ENCODE peak calls at places on chromosomes 2 and 18, in nine cellular contexts. One of them, this sample, is unnamed.

GRCh38 chr2:224934542-224935188 is 107.6 kb downstream of the DOCK10 start:
- DNase-seq in NB4: no peak
- DNase-seq in prostate gland: peak; percentile 57
- DNase-seq in A549: no peak
- DNase-seq in lower leg skin: no peak
- DNase-seq in uterus: no peak
- DNase-seq in adrenal gland: no peak
- DNase-seq in K562: no peak
- DNase-seq in suprapubic skin: no peak
- DNase-seq in this sample: no peak

GRCh38 chr2:240689975-240690374 is 1.7 kb upstream of the AQP12A start:
- DNase-seq in K562: no peak
- DNase-seq in uterus: no peak
- DNase-seq in A549: no peak
- DNase-seq in lower leg skin: no peak
- DNase-seq in suprapubic skin: no peak
- DNase-seq in NB4: no peak
- DNase-seq in prostate gland: no peak
- DNase-seq in adrenal gland: peak; percentile 5
- DNase-seq in this sample: no peak

GRCh38 chr2:14285812-14286211 is 346.7 kb upstream of the LRATD1 start:
- DNase-seq in adrenal gland: no peak
- DNase-seq in uterus: no peak
- DNase-seq in lower leg skin: no peak
- DNase-seq in suprapubic skin: no peak
- DNase-seq in prostate gland: no peak
- DNase-seq in NB4: no peak
- DNase-seq in A549: no peak
- DNase-seq in K562: no peak
- DNase-seq in this sample: no peak

GRCh38 chr2:38505779-38506178 is 96.9 kb downstream of the HNRNPLL start:
- DNase-seq in lower leg skin: peak; percentile 65
- DNase-seq in prostate gland: peak; percentile 35
- DNase-seq in suprapubic skin: peak; percentile 77
- DNase-seq in K562: peak; percentile 23
- DNase-seq in adrenal gland: peak; percentile 82
- DNase-seq in uterus: peak; percentile 96
- DNase-seq in A549: peak; percentile 29
- DNase-seq in NB4: peak; percentile 42
- DNase-seq in this sample: peak; percentile 68

GRCh38 chr2:182372661-182373060 is 54.2 kb downstream of the PDE1A start:
- DNase-seq in A549: peak; percentile 82
- DNase-seq in K562: no peak
- DNase-seq in suprapubic skin: no peak
- DNase-seq in lower leg skin: peak; percentile 47
- DNase-seq in prostate gland: peak; percentile 36
- DNase-seq in NB4: no peak
- DNase-seq in adrenal gland: no peak
- DNase-seq in uterus: peak; percentile 41
- DNase-seq in this sample: peak; percentile 42

GRCh38 chr2:9613291-9613690 is 17.5 kb downstream of the YWHAQ start:
- DNase-seq in prostate gland: no peak
- DNase-seq in adrenal gland: no peak
- DNase-seq in NB4: peak; percentile 68
- DNase-seq in K562: no peak
- DNase-seq in suprapubic skin: no peak
- DNase-seq in uterus: no peak
- DNase-seq in A549: no peak
- DNase-seq in lower leg skin: no peak
- DNase-seq in this sample: no peak

GRCh38 chr18:35010983-35011382 is 30.2 kb upstream of the MAPRE2 start:
- DNase-seq in K562: no peak
- DNase-seq in prostate gland: no peak
- DNase-seq in NB4: no peak
- DNase-seq in uterus: no peak
- DNase-seq in lower leg skin: no peak
- DNase-seq in A549: no peak
- DNase-seq in suprapubic skin: no peak
- DNase-seq in adrenal gland: no peak
- DNase-seq in this sample: peak; percentile 29

GRCh38 chr18:34809697-34810096 is 99.6 kb downstream of the DTNA start:
- DNase-seq in prostate gland: no peak
- DNase-seq in A549: peak; percentile 39
- DNase-seq in K562: peak; percentile 41
- DNase-seq in adrenal gland: peak; percentile 31
- DNase-seq in lower leg skin: peak; percentile 38
- DNase-seq in NB4: peak; percentile 32
- DNase-seq in uterus: peak; percentile 62
- DNase-seq in suprapubic skin: peak; percentile 83
- DNase-seq in this sample: peak; percentile 12

GRCh38 chr2:117856415-117857210 is 42.1 kb downstream of the DDX18 start:
- DNase-seq in adrenal gland: no peak
- DNase-seq in lower leg skin: no peak
- DNase-seq in suprapubic skin: no peak
- DNase-seq in prostate gland: no peak
- DNase-seq in A549: peak; percentile 90
- DNase-seq in K562: no peak
- DNase-seq in uterus: no peak
- DNase-seq in NB4: no peak
- DNase-seq in this sample: no peak

GRCh38 chr2:164538250-164538866 is 82.9 kb downstream of the GRB14 start:
- DNase-seq in uterus: no peak
- DNase-seq in NB4: peak; percentile 52
- DNase-seq in prostate gland: no peak
- DNase-seq in adrenal gland: no peak
- DNase-seq in lower leg skin: no peak
- DNase-seq in K562: peak; percentile 10
- DNase-seq in suprapubic skin: no peak
- DNase-seq in A549: peak; percentile 52
- DNase-seq in this sample: no peak

GRCh38 chr2:230869691-230870543 is 5.2 kb downstream of the ITM2C start:
- DNase-seq in NB4: no peak
- DNase-seq in lower leg skin: no peak
- DNase-seq in adrenal gland: peak; percentile 6
- DNase-seq in prostate gland: no peak
- DNase-seq in K562: no peak
- DNase-seq in suprapubic skin: no peak
- DNase-seq in uterus: no peak
- DNase-seq in A549: no peak
- DNase-seq in this sample: peak; percentile 44

GRCh38 chr2:47119001-47119400 is 36.1 kb downstream of the STPG4 start:
- DNase-seq in A549: peak; percentile 35
- DNase-seq in prostate gland: no peak
- DNase-seq in K562: no peak
- DNase-seq in suprapubic skin: no peak
- DNase-seq in adrenal gland: no peak
- DNase-seq in NB4: no peak
- DNase-seq in lower leg skin: no peak
- DNase-seq in uterus: no peak
- DNase-seq in this sample: no peak

GRCh38 chr18:63949068-63949737 is at the start of gene HMSD:
- DNase-seq in NB4: no peak
- DNase-seq in prostate gland: no peak
- DNase-seq in suprapubic skin: peak; percentile 67
- DNase-seq in lower leg skin: peak; percentile 27
- DNase-seq in K562: peak; percentile 25
- DNase-seq in adrenal gland: no peak
- DNase-seq in A549: peak; percentile 40
- DNase-seq in uterus: no peak
- DNase-seq in this sample: peak; percentile 37
- TF ChIP-seq CTCF in NB4: no peak
- TF ChIP-seq CTCF in prostate gland: no peak
- TF ChIP-seq CTCF in suprapubic skin: no peak
- TF ChIP-seq CTCF in lower leg skin: no peak
- TF ChIP-seq CTCF in K562: no peak
- TF ChIP-seq CTCF in adrenal gland: no peak
- TF ChIP-seq CTCF in A549: peak; percentile 15
- TF ChIP-seq CTCF in uterus: no peak
- TF ChIP-seq CTCF in this sample: no peak

DNA sequence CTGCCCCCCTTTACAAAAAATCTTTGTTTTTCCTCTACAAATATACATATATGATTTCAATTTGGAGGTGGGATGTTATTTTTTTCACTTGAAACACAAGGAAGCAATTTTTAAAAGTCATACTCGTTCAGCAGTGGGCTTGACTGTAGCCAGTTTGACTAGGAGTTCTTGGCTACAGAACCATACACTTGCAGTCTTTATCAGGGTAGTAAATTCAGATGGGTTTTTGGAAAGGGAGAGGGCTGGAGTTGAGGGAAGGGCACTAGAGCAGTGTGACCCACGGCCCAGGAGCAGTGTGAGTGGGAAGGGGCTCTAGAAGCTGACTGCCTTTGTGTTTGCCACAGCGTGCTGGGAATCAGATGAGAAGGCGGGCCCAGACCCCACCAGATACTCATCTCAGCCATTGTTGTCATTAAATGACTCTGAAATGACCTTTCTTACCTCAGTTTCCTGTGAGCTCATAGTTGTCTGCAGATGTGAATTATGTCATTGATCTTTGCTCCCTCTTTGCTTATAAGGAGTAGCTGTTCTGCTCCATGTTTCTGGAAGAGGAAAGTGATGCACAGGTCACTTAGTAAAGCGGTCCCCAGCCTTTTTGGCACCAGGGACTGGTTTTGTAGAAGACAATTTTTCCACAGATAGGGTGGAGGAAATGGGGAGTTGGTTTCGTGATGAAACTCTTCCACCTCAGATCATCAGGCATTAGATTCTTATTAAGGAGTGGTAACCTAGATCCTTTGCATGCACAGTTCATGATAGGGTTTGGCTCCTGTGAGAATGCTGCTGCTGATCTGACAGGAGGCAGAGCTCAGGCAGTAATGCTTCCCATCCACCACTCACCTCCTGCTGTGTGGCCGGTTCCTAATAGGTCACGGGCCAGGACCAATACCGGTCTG is 116.8 kb downstream of the SPTBN1 start:
- DNase-seq in prostate gland: no peak
- DNase-seq in adrenal gland: no peak
- DNase-seq in lower leg skin: no peak
- DNase-seq in A549: peak; percentile 72
- DNase-seq in uterus: no peak
- DNase-seq in suprapubic skin: no peak
- DNase-seq in NB4: no peak
- DNase-seq in K562: no peak
- DNase-seq in this sample: no peak
- TF ChIP-seq POLR2A in prostate gland: no peak
- TF ChIP-seq POLR2A in adrenal gland: no peak
- TF ChIP-seq POLR2A in lower leg skin: no peak
- TF ChIP-seq POLR2A in A549: no peak
- TF ChIP-seq POLR2A in uterus: no peak
- TF ChIP-seq POLR2A in suprapubic skin: no peak
- TF ChIP-seq POLR2A in NB4: no peak
- TF ChIP-seq POLR2A in K562: no peak
- TF ChIP-seq POLR2A in this sample: no peak

GRCh38 chr2:161416294-161416632 is at the start of gene TBR1:
- DNase-seq in lower leg skin: no peak
- DNase-seq in adrenal gland: no peak
- DNase-seq in K562: no peak
- DNase-seq in uterus: no peak
- DNase-seq in prostate gland: no peak
- DNase-seq in NB4: peak; percentile 25
- DNase-seq in suprapubic skin: no peak
- DNase-seq in A549: no peak
- DNase-seq in this sample: no peak

GRCh38 chr2:161415041-161415440 is 1.1 kb upstream of the TBR1 start:
- DNase-seq in adrenal gland: no peak
- DNase-seq in A549: no peak
- DNase-seq in uterus: no peak
- DNase-seq in K562: no peak
- DNase-seq in prostate gland: no peak
- DNase-seq in NB4: peak; percentile 30
- DNase-seq in lower leg skin: no peak
- DNase-seq in suprapubic skin: no peak
- DNase-seq in this sample: no peak

GRCh38 chr2:161414015-161414384 is 2.1 kb upstream of the TBR1 start:
- DNase-seq in NB4: no peak
- DNase-seq in lower leg skin: no peak
- DNase-seq in uterus: no peak
- DNase-seq in prostate gland: no peak
- DNase-seq in A549: peak; percentile 7
- DNase-seq in suprapubic skin: no peak
- DNase-seq in K562: peak; percentile 26
- DNase-seq in adrenal gland: no peak
- DNase-seq in this sample: no peak

GRCh38 chr2:161415467-161416293 is 417 bp upstream of the TBR1 start:
- DNase-seq in prostate gland: no peak
- DNase-seq in suprapubic skin: no peak
- DNase-seq in uterus: no peak
- DNase-seq in A549: no peak
- DNase-seq in adrenal gland: no peak
- DNase-seq in lower leg skin: no peak
- DNase-seq in K562: no peak
- DNase-seq in NB4: no peak
- DNase-seq in this sample: no peak

DNA sequence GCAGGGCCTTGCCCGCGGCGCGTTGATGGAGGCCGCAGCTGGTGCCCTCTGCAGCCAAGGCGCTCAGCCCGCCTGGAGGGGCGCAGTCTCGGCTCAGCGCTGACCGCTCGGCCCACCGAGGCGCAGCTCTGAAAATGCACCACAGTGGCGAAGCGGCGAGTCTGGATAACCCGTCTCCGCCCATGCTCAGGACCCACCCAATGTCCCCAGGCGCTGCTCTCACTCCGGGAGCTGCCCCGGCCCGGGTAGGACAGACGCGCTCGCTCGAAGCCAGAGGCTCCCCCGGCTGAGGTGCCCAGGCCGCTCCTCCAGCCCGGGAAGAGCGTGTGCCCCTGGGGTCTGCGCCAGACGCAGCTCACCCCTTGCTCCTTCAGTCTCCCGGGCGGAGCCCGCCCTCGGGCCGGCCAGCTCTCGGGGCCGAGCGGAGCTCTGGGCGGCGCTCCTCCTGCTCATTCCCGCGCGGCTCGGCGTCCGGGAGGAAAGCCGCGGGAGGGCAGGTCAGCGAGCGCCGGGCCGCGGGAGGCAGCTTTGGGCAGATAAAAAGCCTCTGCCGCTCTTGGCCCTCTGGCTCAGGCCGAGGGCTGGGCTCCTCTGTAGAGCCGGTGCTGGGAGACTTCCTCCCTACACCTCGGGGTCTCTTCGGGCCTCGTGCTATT is 1.6 kb upstream of the TBR1 start:
- DNase-seq in prostate gland: no peak
- DNase-seq in suprapubic skin: no peak
- DNase-seq in lower leg skin: no peak
- DNase-seq in adrenal gland: no peak
- DNase-seq in NB4: peak; percentile 67
- DNase-seq in A549: peak; percentile 47
- DNase-seq in K562: peak; percentile 60
- DNase-seq in uterus: no peak
- DNase-seq in this sample: peak; percentile 70
- TF ChIP-seq CTCF in prostate gland: no peak
- TF ChIP-seq CTCF in suprapubic skin: no peak
- TF ChIP-seq CTCF in lower leg skin: no peak
- TF ChIP-seq CTCF in adrenal gland: no peak
- TF ChIP-seq CTCF in NB4: no peak
- TF ChIP-seq CTCF in A549: no peak
- TF ChIP-seq CTCF in K562: no peak
- TF ChIP-seq CTCF in uterus: no peak
- TF ChIP-seq CTCF in this sample: no peak

DNA sequence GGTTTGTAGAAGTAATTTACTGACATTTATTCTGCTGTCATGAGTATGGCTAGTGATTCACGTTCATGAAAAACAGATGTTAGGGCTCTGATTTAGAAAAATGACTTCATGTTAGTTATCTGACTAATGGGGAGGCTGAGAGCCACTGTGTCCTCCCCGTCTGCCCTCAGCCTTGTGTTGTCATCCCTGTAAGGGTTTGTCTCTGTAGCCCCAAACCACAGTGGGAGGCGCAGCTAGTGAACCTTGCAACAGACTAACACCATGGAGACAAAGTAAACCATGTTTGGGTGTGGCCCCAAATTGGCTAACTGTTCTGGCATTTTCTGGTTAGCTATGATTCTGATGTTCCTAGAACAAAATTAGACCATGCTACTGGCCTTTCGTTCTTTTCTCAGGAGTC is 60.3 kb downstream of the LRRFIP1 start:
- DNase-seq in suprapubic skin: peak; percentile 97
- DNase-seq in uterus: peak; percentile 98
- DNase-seq in A549: peak; percentile 83
- DNase-seq in NB4: peak; percentile 97
- DNase-seq in lower leg skin: peak; percentile 96
- DNase-seq in prostate gland: no peak
- DNase-seq in adrenal gland: peak; percentile 82
- DNase-seq in K562: peak; percentile 45
- DNase-seq in this sample: peak; percentile 93
- TF ChIP-seq POLR2A in suprapubic skin: no peak
- TF ChIP-seq POLR2A in uterus: peak; percentile 50
- TF ChIP-seq POLR2A in A549: no peak
- TF ChIP-seq POLR2A in NB4: no peak
- TF ChIP-seq POLR2A in lower leg skin: no peak
- TF ChIP-seq POLR2A in prostate gland: peak; percentile 37
- TF ChIP-seq POLR2A in adrenal gland: no peak
- TF ChIP-seq POLR2A in K562: no peak
- TF ChIP-seq POLR2A in this sample: no peak

This sample was measured in heart left ventricle.